ENCODE peak calls at places on chromosomes 1 and 21, in ten cellular contexts. One of them, this sample, is unnamed.

GRCh38 chr1:56387071-56387747 is 192.2 kb downstream of the PLPP3 start:
- DNase-seq in psoas muscle: no peak
- DNase-seq in foreskin fibroblast: no peak
- DNase-seq in D721Med: no peak
- DNase-seq in ovary: no peak
- DNase-seq in WTC11: no peak
- DNase-seq in natural killer cell: no peak
- DNase-seq in heart left ventricle: no peak
- DNase-seq in AG04450: no peak
- DNase-seq in astrocyte of the cerebellum: peak
- DNase-seq in this sample: no peak

GRCh38 chr1:204480515-204480914 is 14.1 kb downstream of the PIK3C2B start:
- DNase-seq in psoas muscle: no peak
- DNase-seq in foreskin fibroblast: no peak
- DNase-seq in D721Med: no peak
- DNase-seq in ovary: no peak
- DNase-seq in WTC11: no peak
- DNase-seq in natural killer cell: no peak
- DNase-seq in heart left ventricle: peak
- DNase-seq in AG04450: no peak
- DNase-seq in astrocyte of the cerebellum: no peak
- DNase-seq in this sample: peak

GRCh38 chr1:150869683-150870082 is 6.7 kb downstream of the ARNT start:
- DNase-seq in psoas muscle: no peak
- DNase-seq in foreskin fibroblast: no peak
- DNase-seq in D721Med: no peak
- DNase-seq in ovary: no peak
- DNase-seq in WTC11: no peak
- DNase-seq in natural killer cell: no peak
- DNase-seq in heart left ventricle: no peak
- DNase-seq in AG04450: no peak
- DNase-seq in astrocyte of the cerebellum: no peak
- DNase-seq in this sample: no peak

GRCh38 chr1:96370752-96371151 is 350.8 kb upstream of the PTBP2 start:
- DNase-seq in psoas muscle: no peak
- DNase-seq in foreskin fibroblast: peak
- DNase-seq in D721Med: no peak
- DNase-seq in ovary: no peak
- DNase-seq in WTC11: no peak
- DNase-seq in natural killer cell: no peak
- DNase-seq in heart left ventricle: no peak
- DNase-seq in AG04450: peak
- DNase-seq in astrocyte of the cerebellum: peak
- DNase-seq in this sample: no peak

GRCh38 chr1:181655756-181656155 is 172.4 kb downstream of the CACNA1E start:
- DNase-seq in psoas muscle: no peak
- DNase-seq in foreskin fibroblast: no peak
- DNase-seq in D721Med: no peak
- DNase-seq in ovary: no peak
- DNase-seq in WTC11: no peak
- DNase-seq in natural killer cell: no peak
- DNase-seq in heart left ventricle: no peak
- DNase-seq in AG04450: no peak
- DNase-seq in astrocyte of the cerebellum: peak
- DNase-seq in this sample: no peak

GRCh38 chr1:153490272-153491051 is 30.0 kb upstream of the S100A7 start:
- DNase-seq in psoas muscle: peak
- DNase-seq in foreskin fibroblast: peak
- DNase-seq in D721Med: no peak
- DNase-seq in ovary: peak
- DNase-seq in WTC11: no peak
- DNase-seq in natural killer cell: no peak
- DNase-seq in heart left ventricle: peak
- DNase-seq in AG04450: peak
- DNase-seq in astrocyte of the cerebellum: peak
- DNase-seq in this sample: no peak

GRCh38 chr1:241639653-241640148 is 468 bp downstream of the CHML start:
- DNase-seq in psoas muscle: peak
- DNase-seq in foreskin fibroblast: no peak
- DNase-seq in D721Med: peak
- DNase-seq in ovary: peak
- DNase-seq in WTC11: peak
- DNase-seq in natural killer cell: no peak
- DNase-seq in heart left ventricle: peak
- DNase-seq in AG04450: no peak
- DNase-seq in astrocyte of the cerebellum: no peak
- DNase-seq in this sample: no peak

GRCh38 chr1:113223040-113223439 is 150.0 kb downstream of the LRIG2 start:
- DNase-seq in psoas muscle: no peak
- DNase-seq in foreskin fibroblast: no peak
- DNase-seq in D721Med: no peak
- DNase-seq in ovary: no peak
- DNase-seq in WTC11: no peak
- DNase-seq in natural killer cell: no peak
- DNase-seq in heart left ventricle: no peak
- DNase-seq in AG04450: no peak
- DNase-seq in astrocyte of the cerebellum: no peak
- DNase-seq in this sample: no peak

GRCh38 chr21:43331962-43332458 is 94.9 kb downstream of the SIK1 start:
- DNase-seq in psoas muscle: peak
- DNase-seq in foreskin fibroblast: peak
- DNase-seq in D721Med: no peak
- DNase-seq in ovary: peak
- DNase-seq in WTC11: no peak
- DNase-seq in natural killer cell: no peak
- DNase-seq in heart left ventricle: peak
- DNase-seq in AG04450: peak
- DNase-seq in astrocyte of the cerebellum: peak
- DNase-seq in this sample: no peak

GRCh38 chr1:55522353-55522903 is 307.3 kb upstream of the USP24 start:
- DNase-seq in psoas muscle: no peak
- DNase-seq in foreskin fibroblast: no peak
- DNase-seq in D721Med: no peak
- DNase-seq in ovary: no peak
- DNase-seq in WTC11: no peak
- DNase-seq in natural killer cell: no peak
- DNase-seq in heart left ventricle: peak
- DNase-seq in AG04450: no peak
- DNase-seq in astrocyte of the cerebellum: no peak
- DNase-seq in this sample: no peak

GRCh38 chr1:177328251-177328650 is 157.5 kb downstream of the BRINP2 start:
- DNase-seq in psoas muscle: no peak
- DNase-seq in foreskin fibroblast: no peak
- DNase-seq in D721Med: no peak
- DNase-seq in ovary: no peak
- DNase-seq in WTC11: no peak
- DNase-seq in natural killer cell: no peak
- DNase-seq in heart left ventricle: no peak
- DNase-seq in AG04450: no peak
- DNase-seq in astrocyte of the cerebellum: no peak
- DNase-seq in this sample: no peak

GRCh38 chr1:200129480-200129879 is 102.0 kb downstream of the NR5A2 start:
- DNase-seq in psoas muscle: no peak
- DNase-seq in foreskin fibroblast: no peak
- DNase-seq in D721Med: no peak
- DNase-seq in ovary: no peak
- DNase-seq in WTC11: no peak
- DNase-seq in natural killer cell: peak
- DNase-seq in heart left ventricle: no peak
- DNase-seq in AG04450: no peak
- DNase-seq in astrocyte of the cerebellum: no peak
- DNase-seq in this sample: no peak

GRCh38 chr21:33931799-33932390 is 16.3 kb upstream of the ATP5PO start:
- DNase-seq in psoas muscle: no peak
- DNase-seq in foreskin fibroblast: no peak
- DNase-seq in D721Med: no peak
- DNase-seq in ovary: no peak
- DNase-seq in WTC11: no peak
- DNase-seq in natural killer cell: no peak
- DNase-seq in heart left ventricle: no peak
- DNase-seq in AG04450: no peak
- DNase-seq in astrocyte of the cerebellum: no peak
- DNase-seq in this sample: no peak

GRCh38 chr21:21860888-21861287 is 862.7 kb downstream of the NCAM2 start:
- DNase-seq in psoas muscle: no peak
- DNase-seq in foreskin fibroblast: no peak
- DNase-seq in D721Med: no peak
- DNase-seq in ovary: no peak
- DNase-seq in WTC11: no peak
- DNase-seq in natural killer cell: no peak
- DNase-seq in heart left ventricle: no peak
- DNase-seq in AG04450: no peak
- DNase-seq in astrocyte of the cerebellum: no peak
- DNase-seq in this sample: no peak

GRCh38 chr1:71049951-71050598 is 2.5 kb upstream of the PTGER3 start:
- DNase-seq in psoas muscle: no peak
- DNase-seq in foreskin fibroblast: peak
- DNase-seq in D721Med: no peak
- DNase-seq in ovary: no peak
- DNase-seq in WTC11: no peak
- DNase-seq in natural killer cell: no peak
- DNase-seq in heart left ventricle: no peak
- DNase-seq in AG04450: peak
- DNase-seq in astrocyte of the cerebellum: peak
- DNase-seq in this sample: no peak

GRCh38 chr1:113984710-113985109 is 5.4 kb downstream of the OLFML3 start:
- DNase-seq in psoas muscle: no peak
- DNase-seq in foreskin fibroblast: no peak
- DNase-seq in D721Med: no peak
- DNase-seq in ovary: no peak
- DNase-seq in WTC11: no peak
- DNase-seq in natural killer cell: no peak
- DNase-seq in heart left ventricle: peak
- DNase-seq in AG04450: no peak
- DNase-seq in astrocyte of the cerebellum: no peak
- DNase-seq in this sample: no peak

GRCh38 chr1:161966076-161966475 is 57.6 kb downstream of the OLFML2B start:
- DNase-seq in psoas muscle: no peak
- DNase-seq in foreskin fibroblast: no peak
- DNase-seq in D721Med: no peak
- DNase-seq in ovary: no peak
- DNase-seq in WTC11: no peak
- DNase-seq in natural killer cell: no peak
- DNase-seq in heart left ventricle: no peak
- DNase-seq in AG04450: no peak
- DNase-seq in astrocyte of the cerebellum: no peak
- DNase-seq in this sample: no peak

GRCh38 chr1:201259476-201260235 is 23.6 kb upstream of the PKP1 start:
- DNase-seq in psoas muscle: no peak
- DNase-seq in foreskin fibroblast: peak
- DNase-seq in D721Med: no peak
- DNase-seq in ovary: no peak
- DNase-seq in WTC11: peak
- DNase-seq in natural killer cell: peak
- DNase-seq in heart left ventricle: no peak
- DNase-seq in AG04450: no peak
- DNase-seq in astrocyte of the cerebellum: no peak
- DNase-seq in this sample: no peak

GRCh38 chr21:32257952-32258785 is 20.7 kb downstream of the MIS18A start:
- DNase-seq in psoas muscle: peak
- DNase-seq in foreskin fibroblast: peak
- DNase-seq in D721Med: peak
- DNase-seq in ovary: peak
- DNase-seq in WTC11: peak
- DNase-seq in natural killer cell: no peak
- DNase-seq in heart left ventricle: peak
- DNase-seq in AG04450: peak
- DNase-seq in astrocyte of the cerebellum: peak
- DNase-seq in this sample: no peak

GRCh38 chr1:28914228-28915035 is at the start of gene EPB41:
- DNase-seq in psoas muscle: peak
- DNase-seq in foreskin fibroblast: peak
- DNase-seq in D721Med: peak
- DNase-seq in ovary: peak
- DNase-seq in WTC11: peak
- DNase-seq in natural killer cell: peak
- DNase-seq in heart left ventricle: peak
- DNase-seq in AG04450: peak
- DNase-seq in astrocyte of the cerebellum: peak
- DNase-seq in this sample: peak
- TF ChIP-seq CTCF in psoas muscle: no peak
- TF ChIP-seq CTCF in foreskin fibroblast: no peak
- TF ChIP-seq CTCF in D721Med: no peak
- TF ChIP-seq CTCF in ovary: no peak
- TF ChIP-seq CTCF in WTC11: no peak
- TF ChIP-seq CTCF in natural killer cell: no peak
- TF ChIP-seq CTCF in heart left ventricle: no peak
- TF ChIP-seq CTCF in AG04450: no peak
- TF ChIP-seq CTCF in astrocyte of the cerebellum: no peak
- TF ChIP-seq CTCF in this sample: no peak

DNA sequence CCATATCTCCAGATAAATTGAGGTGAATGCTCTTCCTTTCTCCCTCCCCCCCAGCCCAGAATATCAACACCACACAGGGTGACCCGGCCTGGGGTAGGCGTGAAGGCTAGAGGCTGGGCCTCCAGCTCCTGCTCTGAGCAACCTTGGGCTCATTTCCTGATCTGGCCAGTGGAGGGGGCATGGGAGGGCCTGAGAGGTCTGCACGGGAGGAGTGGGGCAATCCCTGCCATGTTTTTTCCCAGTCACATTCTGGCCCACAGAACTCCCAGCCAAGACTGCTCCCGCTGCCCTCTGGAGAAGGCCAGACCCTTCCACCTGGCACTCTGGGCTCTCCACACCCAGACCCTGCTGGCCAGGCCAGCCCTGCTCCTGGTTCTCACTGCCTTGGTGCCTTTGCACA is 3.9 kb downstream of the CLDN19 start:
- DNase-seq in psoas muscle: no peak
- DNase-seq in foreskin fibroblast: no peak
- DNase-seq in D721Med: no peak
- DNase-seq in ovary: no peak
- DNase-seq in WTC11: peak
- DNase-seq in natural killer cell: no peak
- DNase-seq in heart left ventricle: no peak
- DNase-seq in AG04450: no peak
- DNase-seq in astrocyte of the cerebellum: no peak
- DNase-seq in this sample: no peak
- TF ChIP-seq CTCF in psoas muscle: no peak
- TF ChIP-seq CTCF in foreskin fibroblast: peak
- TF ChIP-seq CTCF in D721Med: no peak
- TF ChIP-seq CTCF in ovary: no peak
- TF ChIP-seq CTCF in WTC11: no peak
- TF ChIP-seq CTCF in natural killer cell: no peak
- TF ChIP-seq CTCF in heart left ventricle: no peak
- TF ChIP-seq CTCF in AG04450: peak
- TF ChIP-seq CTCF in astrocyte of the cerebellum: peak
- TF ChIP-seq CTCF in this sample: no peak

GRCh38 chr1:179476484-179476883 is 99.3 kb downstream of the NPHS2 start:
- DNase-seq in psoas muscle: no peak
- DNase-seq in foreskin fibroblast: no peak
- DNase-seq in D721Med: no peak
- DNase-seq in ovary: no peak
- DNase-seq in WTC11: no peak
- DNase-seq in natural killer cell: no peak
- DNase-seq in heart left ventricle: no peak
- DNase-seq in AG04450: no peak
- DNase-seq in astrocyte of the cerebellum: no peak
- DNase-seq in this sample: no peak
- TF ChIP-seq CTCF in psoas muscle: no peak
- TF ChIP-seq CTCF in foreskin fibroblast: no peak
- TF ChIP-seq CTCF in D721Med: no peak
- TF ChIP-seq CTCF in ovary: no peak
- TF ChIP-seq CTCF in WTC11: no peak
- TF ChIP-seq CTCF in natural killer cell: no peak
- TF ChIP-seq CTCF in heart left ventricle: no peak
- TF ChIP-seq CTCF in AG04450: no peak
- TF ChIP-seq CTCF in astrocyte of the cerebellum: no peak
- TF ChIP-seq CTCF in this sample: no peak

GRCh38 chr1:205810448-205811157 is 2.4 kb downstream of the SLC41A1 start:
- DNase-seq in psoas muscle: no peak
- DNase-seq in foreskin fibroblast: no peak
- DNase-seq in D721Med: no peak
- DNase-seq in ovary: no peak
- DNase-seq in WTC11: peak
- DNase-seq in natural killer cell: no peak
- DNase-seq in heart left ventricle: no peak
- DNase-seq in AG04450: no peak
- DNase-seq in astrocyte of the cerebellum: no peak
- DNase-seq in this sample: no peak
- TF ChIP-seq CTCF in psoas muscle: no peak
- TF ChIP-seq CTCF in foreskin fibroblast: peak
- TF ChIP-seq CTCF in D721Med: peak
- TF ChIP-seq CTCF in ovary: no peak
- TF ChIP-seq CTCF in WTC11: no peak
- TF ChIP-seq CTCF in natural killer cell: no peak
- TF ChIP-seq CTCF in heart left ventricle: no peak
- TF ChIP-seq CTCF in AG04450: peak
- TF ChIP-seq CTCF in astrocyte of the cerebellum: peak
- TF ChIP-seq CTCF in this sample: no peak

This sample was measured in activated B cell treated with CpG ODN at 0.5 μM for 24 hours.